ENCODE peak calls at places on chromosomes 1 and 21, in ten cellular contexts. V is hepatocyte; M is astrocyte; K is colonic mucosa; Z is cardiac muscle cell; E is endodermal cell; L is brain microvascular endothelial cell; J is thoracic aorta; C is CD8-positive, alpha-beta memory T cell; H is fibroblast of lung. I is an unnamed sample.

GRCh38 chr1:25675729-25676476 is 59.3 kb downstream of the MAN1C1 start:
- DNase-seq in V (no peak), K (no peak), H (no peak), Z (no peak), M (no peak), L (no peak), C (peak), E (no peak), J (no peak), I (no peak)

GRCh38 chr1:214511639-214511998 is 39.8 kb downstream of the PTPN14 start:
- DNase-seq in K (no peak), J (no peak), H (no peak), L (no peak), E (no peak), V (no peak), Z (no peak), C (no peak), M (no peak), I (no peak)

GRCh38 chr1:32863516-32864245 is 7.0 kb downstream of the FNDC5 start:
- DNase-seq in E (no peak), C (no peak), J (no peak), L (no peak), M (no peak), Z (no peak), H (no peak), K (no peak), V (no peak), I (no peak)

GRCh38 chr1:245621589-245621988 is 466.8 kb downstream of the KIF26B start:
- DNase-seq in J (no peak), E (peak), H (peak), Z (no peak), K (no peak), M (peak), C (no peak), L (no peak), V (no peak), I (no peak)

GRCh38 chr1:59007820-59008598 is 224.2 kb upstream of the JUN start:
- DNase-seq in E (peak), C (no peak), H (peak), L (no peak), J (no peak), K (no peak), V (no peak), Z (peak), M (peak), I (no peak)

GRCh38 chr1:30384286-30385245 is 338.8 kb downstream of the MATN1 start:
- DNase-seq in M (peak), K (no peak), L (no peak), V (no peak), C (no peak), E (peak), J (no peak), Z (no peak), H (peak), I (no peak)

GRCh38 chr1:87180682-87181081 is 148.0 kb upstream of the LMO4 start:
- DNase-seq in K (no peak), M (no peak), C (no peak), J (no peak), L (no peak), Z (no peak), H (no peak), V (no peak), E (no peak), I (no peak)

GRCh38 chr1:224168859-224169380 is 14.1 kb upstream of the DEGS1 start:
- DNase-seq in V (no peak), M (peak), Z (peak), H (peak), E (no peak), C (peak), J (no peak), K (peak), L (peak), I (no peak)

GRCh38 chr1:68811806-68812205 is 314.9 kb upstream of the DEPDC1 start:
- DNase-seq in E (no peak), V (no peak), C (no peak), J (no peak), K (no peak), L (no peak), H (no peak), Z (no peak), M (no peak), I (no peak)

GRCh38 chr1:228348708-228349467 is 57.7 kb downstream of the TRIM11 start:
- DNase-seq in Z (no peak), C (no peak), E (peak), J (no peak), L (no peak), V (no peak), M (no peak), H (no peak), K (no peak), I (no peak)

GRCh38 chr1:207421078-207421477 is 33.0 kb upstream of the CR2 start:
- DNase-seq in L (no peak), K (no peak), C (no peak), H (no peak), M (no peak), V (no peak), Z (no peak), E (no peak), J (no peak), I (no peak)

GRCh38 chr1:229070168-229070567 is 200.7 kb upstream of the RAB4A start:
- DNase-seq in Z (peak), K (peak), L (peak), E (no peak), H (peak), J (peak), C (no peak), V (peak), M (peak), I (no peak)

GRCh38 chr1:240029418-240029817 is 62.3 kb upstream of the FMN2 start:
- DNase-seq in K (no peak), M (peak), E (no peak), V (no peak), L (peak), Z (no peak), H (peak), J (no peak), C (no peak), I (no peak)

GRCh38 chr1:147177611-147178370 is 5.5 kb upstream of the PRKAB2 start:
- DNase-seq in J (no peak), L (no peak), E (no peak), C (no peak), M (peak), H (peak), Z (peak), K (peak), V (no peak), I (no peak)

GRCh38 chr21:45183852-45184251 is 103.8 kb downstream of the POFUT2 start:
- DNase-seq in J (no peak), V (no peak), L (no peak), Z (no peak), H (no peak), C (no peak), K (no peak), E (no peak), M (no peak), I (no peak)

GRCh38 chr1:67053535-67053784 is 488 bp downstream of the SLC35D1 start:
- DNase-seq in V (peak), H (no peak), M (no peak), J (no peak), Z (peak), L (peak), E (no peak), K (peak), C (no peak), I (no peak)

GRCh38 chr1:59686574-59686973 is 128.2 kb upstream of the HOOK1 start:
- DNase-seq in K (no peak), J (no peak), V (no peak), C (no peak), L (no peak), H (no peak), M (no peak), Z (no peak), E (no peak), I (no peak)

GRCh38 chr1:110829955-110830553 is 42.9 kb upstream of the CD53 start:
- DNase-seq in J (no peak), E (peak), M (no peak), Z (peak), K (peak), C (peak), V (peak), H (peak), L (no peak), I (peak)

GRCh38 chr1:50666849-50667248 is 243.6 kb upstream of the DMRTA2 start:
- DNase-seq in E (no peak), C (no peak), L (no peak), K (no peak), H (no peak), J (no peak), Z (no peak), V (no peak), M (no peak), I (no peak)

GRCh38 chr1:205258313-205259176 is 30.8 kb downstream of the TMCC2 start:
- DNase-seq in E (no peak), V (no peak), H (peak), K (no peak), Z (peak), M (peak), J (no peak), L (peak), C (no peak), I (no peak)

GRCh38 chr1:221706862-221707582 is 34.9 kb downstream of the DUSP10 start:
- DNase-seq in C (no peak), Z (no peak), M (no peak), V (no peak), J (no peak), K (no peak), L (no peak), H (no peak), E (no peak), I (no peak)

GRCh38 chr1:43388613-43389012 is 987 bp downstream of the MED8 start:
- DNase-seq in L (no peak), H (no peak), V (no peak), M (no peak), K (no peak), E (no peak), Z (no peak), C (no peak), J (no peak), I (no peak)

GRCh38 chr1:216824511-216824910 is 101.3 kb upstream of the ESRRG start:
- DNase-seq in V (no peak), M (no peak), Z (no peak), L (no peak), H (peak), K (no peak), E (no peak), J (no peak), C (no peak), I (no peak)

GRCh38 chr1:167482184-167482583 is 36.1 kb downstream of the CD247 start:
- DNase-seq in V (no peak), L (no peak), Z (no peak), E (no peak), K (no peak), J (no peak), C (no peak), H (no peak), M (no peak), I (no peak)

GRCh38 chr1:84947536-84948410 is 49.1 kb downstream of the MCOLN2 start:
- DNase-seq in J (no peak), K (no peak), C (no peak), M (no peak), V (no peak), L (no peak), H (no peak), E (peak), Z (no peak), I (no peak)

GRCh38 chr1:7385471-7386225 is 385.4 kb upstream of the VAMP3 start:
- DNase-seq in C (no peak), E (peak), L (no peak), V (no peak), Z (no peak), M (no peak), H (no peak), K (peak), J (no peak), I (no peak)

GRCh38 chr1:85649591-85649990 is 58.6 kb downstream of the ZNHIT6 start:
- DNase-seq in L (no peak), Z (no peak), J (no peak), V (no peak), C (no peak), E (no peak), K (no peak), H (no peak), M (no peak), I (no peak)

GRCh38 chr1:40312238-40313205 is 4.6 kb downstream of the COL9A2 start:
- DNase-seq in L (no peak), V (no peak), M (no peak), K (peak), Z (no peak), H (no peak), E (no peak), C (no peak), J (no peak), I (no peak)

GRCh38 chr1:24289937-24290595 is 29.1 kb upstream of the GRHL3 start:
- DNase-seq in M (peak), V (no peak), J (peak), L (peak), C (no peak), Z (peak), K (peak), E (no peak), H (peak), I (no peak)

GRCh38 chr1:244065960-244066388 is 14.9 kb downstream of the ZBTB18 start:
- DNase-seq in C (no peak), M (peak), E (peak), H (peak), L (no peak), K (no peak), V (no peak), J (no peak), Z (peak), I (no peak)

GRCh38 chr1:8376358-8376840 is 58.5 kb downstream of the SLC45A1 start:
- DNase-seq in H (no peak), E (peak), M (no peak), J (no peak), L (no peak), C (no peak), K (no peak), V (no peak), Z (no peak), I (no peak)

GRCh38 chr1:78054559-78054958 is 8.8 kb downstream of the GIPC2 start:
- DNase-seq in H (peak), L (peak), E (no peak), C (no peak), M (no peak), V (no peak), K (no peak), Z (peak), J (no peak), I (no peak)

GRCh38 chr21:42220138-42220701 is 1.3 kb downstream of the ABCG1 start:
- DNase-seq in V (peak), Z (peak), J (no peak), H (peak), L (peak), E (peak), K (peak), C (peak), M (peak), I (no peak)

GRCh38 chr1:181151378-181152326 is 63.2 kb downstream of the IER5 start:
- DNase-seq in K (no peak), L (no peak), V (no peak), Z (peak), C (no peak), H (no peak), J (no peak), E (no peak), M (peak), I (no peak)

GRCh38 chr1:153774036-153774435 is 1.2 kb upstream of the SLC27A3 start:
- DNase-seq in J (no peak), M (no peak), V (no peak), Z (no peak), H (no peak), L (no peak), K (no peak), E (no peak), C (no peak), I (no peak)

GRCh38 chr1:112998592-112999235 is 42.7 kb upstream of the SLC16A1 start:
- DNase-seq in K (no peak), L (peak), Z (peak), V (peak), E (no peak), C (no peak), H (peak), M (peak), J (peak), I (no peak)

DNA sequence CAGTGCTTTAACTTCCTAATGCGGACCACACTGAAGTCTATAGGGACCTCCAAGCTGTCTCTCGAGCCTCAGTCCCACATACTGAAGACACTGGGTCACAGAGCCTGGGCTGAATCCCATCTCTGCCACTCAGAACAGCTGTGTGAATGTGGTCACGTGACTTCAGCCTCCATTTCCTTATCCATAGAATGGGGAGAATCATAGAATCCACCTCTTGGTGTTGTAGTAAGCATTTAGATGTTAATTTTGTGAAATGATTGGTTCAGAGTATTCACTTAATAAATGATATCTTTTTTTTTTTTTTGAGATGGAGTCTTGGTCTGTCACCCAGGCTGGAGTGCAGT is 41.2 kb upstream of the LYST start:
- DNase-seq in Z (no peak), H (no peak), V (no peak), L (no peak), K (no peak), C (no peak), M (no peak), J (no peak), E (no peak), I (no peak)
- H3K27ac ChIP-seq in Z (no peak), H (no peak), V (no peak), L (no peak), K (no peak), C (no peak), M (no peak), J (peak), E (no peak), I (no peak)

GRCh38 chr1:222920169-222920568 is 105.3 kb downstream of the DISP1 start:
- DNase-seq in E (no peak), J (no peak), K (no peak), M (peak), C (no peak), V (no peak), L (no peak), Z (no peak), H (peak), I (no peak)
- H3K4me3 ChIP-seq in E (no peak), J (no peak), K (no peak), M (no peak), C (no peak), V (no peak), L (no peak), Z (no peak), H (no peak), I (no peak)

DNA sequence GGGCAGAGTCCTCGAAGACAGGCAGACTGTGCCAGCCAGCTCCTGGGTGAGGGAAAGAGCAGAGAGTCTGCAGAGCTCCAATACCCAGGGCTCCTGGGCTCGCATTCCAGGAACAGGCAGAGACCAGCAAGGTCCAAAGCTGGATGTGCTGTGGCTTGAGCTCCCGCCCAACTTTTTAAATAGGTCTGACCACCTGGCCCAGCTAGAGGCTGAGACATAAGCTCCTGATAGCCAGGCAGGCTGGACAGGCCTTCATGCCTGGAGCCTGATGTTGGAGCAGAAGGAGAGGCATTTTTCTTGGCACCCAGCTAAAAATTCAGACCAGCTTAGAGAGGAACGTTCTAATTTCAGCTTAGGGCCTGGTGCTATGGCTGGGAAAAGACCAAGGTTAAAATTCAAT is 178.4 kb upstream of the TMEM51 start:
- DNase-seq in V (no peak), H (no peak), E (no peak), C (no peak), M (no peak), Z (no peak), L (no peak), J (no peak), K (no peak), I (no peak)
- H3K27ac ChIP-seq in V (no peak), H (no peak), E (no peak), C (no peak), M (no peak), Z (no peak), L (no peak), J (peak), K (no peak), I (no peak)

GRCh38 chr1:173628888-173629287 is 6.2 kb upstream of the TEX50 start:
- DNase-seq in C (no peak), V (no peak), K (no peak), L (no peak), Z (peak), J (no peak), M (no peak), H (no peak), E (no peak), I (no peak)
- H3K4me3 ChIP-seq in C (no peak), V (no peak), K (no peak), L (no peak), Z (no peak), J (no peak), M (no peak), H (no peak), E (no peak), I (no peak)

DNA sequence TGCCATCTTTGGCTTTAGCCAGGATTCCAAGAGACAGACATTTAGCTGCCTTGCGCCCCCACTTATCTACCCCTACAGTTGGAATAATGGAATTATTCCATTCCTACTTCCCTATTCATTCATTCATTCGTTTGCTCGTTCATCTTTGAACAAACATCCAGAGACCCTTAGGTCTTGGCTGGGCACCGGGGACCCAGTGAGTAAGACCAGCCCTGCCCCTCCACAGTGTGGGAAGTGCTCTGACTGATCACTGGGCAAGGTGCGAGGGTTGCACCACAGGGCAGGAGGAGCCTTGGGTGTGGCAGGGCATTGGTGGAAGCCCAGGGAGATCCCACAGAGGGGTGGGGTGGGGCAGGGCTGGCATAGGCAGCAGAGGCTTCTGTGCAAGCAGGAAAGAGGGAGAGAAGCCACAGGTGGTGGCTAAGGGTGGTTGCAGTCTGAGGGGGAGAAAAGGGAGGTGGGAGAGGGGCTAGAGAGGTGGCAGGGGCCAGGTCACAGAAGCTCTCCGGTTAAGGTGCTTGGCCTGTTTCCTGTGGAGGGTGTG is 35.0 kb upstream of the TMEM61 start:
- DNase-seq in J (no peak), M (no peak), K (peak), E (no peak), C (no peak), V (no peak), H (no peak), Z (no peak), L (no peak), I (no peak)
- H3K27ac ChIP-seq in J (no peak), M (no peak), K (peak), E (no peak), C (no peak), V (no peak), H (no peak), Z (no peak), L (no peak), I (no peak)

GRCh38 chr1:98046031-98046641 is 125.3 kb upstream of the DPYD start:
- DNase-seq in J (no peak), K (no peak), H (peak), C (no peak), Z (peak), L (peak), V (peak), E (peak), M (peak), I (no peak)

GRCh38 chr1:98045211-98046030 is 124.6 kb upstream of the DPYD start:
- DNase-seq in Z (peak), M (peak), E (peak), J (no peak), H (peak), C (no peak), L (peak), V (no peak), K (no peak), I (no peak)

GRCh38 chr1:98048234-98048633 is 127.4 kb upstream of the DPYD start:
- DNase-seq in H (peak), J (no peak), L (peak), E (peak), K (peak), C (peak), M (peak), Z (peak), V (peak), I (no peak)

GRCh38 chr1:98051065-98051675 is 130.3 kb upstream of the DPYD start:
- DNase-seq in E (peak), V (peak), H (peak), C (peak), J (no peak), K (peak), M (peak), Z (peak), L (peak), I (no peak)

DNA sequence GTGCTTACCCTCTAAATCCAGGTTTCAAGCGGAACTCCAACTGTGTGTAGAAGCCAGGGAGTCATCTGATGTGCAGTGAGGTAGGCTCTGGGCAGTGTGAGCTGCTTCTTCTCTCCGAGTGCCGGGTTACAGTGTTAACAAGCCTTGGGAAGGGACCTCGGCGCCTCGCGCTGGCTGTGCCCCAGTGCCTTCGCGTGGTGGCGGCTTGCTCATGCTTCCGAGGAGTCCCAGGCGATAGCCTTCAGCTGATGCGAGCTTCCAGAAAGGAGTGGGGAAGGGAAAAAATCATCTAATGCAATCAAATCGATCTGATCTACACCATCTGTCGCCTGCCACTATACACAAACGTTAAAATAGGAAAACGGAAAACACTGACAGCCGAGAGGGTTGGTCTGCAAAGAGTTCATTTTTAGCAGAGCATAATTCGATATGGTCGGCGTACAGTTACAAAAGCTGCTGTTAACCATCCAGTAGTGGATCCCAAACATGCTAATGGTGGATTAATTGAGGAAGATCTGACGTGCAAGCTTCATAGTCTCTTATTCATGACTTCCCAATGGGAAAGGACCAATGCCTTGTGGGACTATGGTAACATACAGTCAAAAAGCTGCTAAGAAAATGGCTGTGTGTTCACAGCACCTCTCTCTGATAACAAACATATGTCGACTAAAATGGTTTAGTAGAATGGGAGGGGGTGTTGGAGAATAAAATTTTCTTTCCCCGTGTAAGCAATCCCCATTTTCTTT is 128.7 kb upstream of the DPYD start:
- DNase-seq in E (peak), Z (peak), H (peak), M (peak), K (no peak), C (no peak), J (no peak), L (no peak), V (no peak), I (no peak)
- H3K4me3 ChIP-seq in E (peak), Z (no peak), H (peak), M (peak), K (no peak), C (no peak), J (no peak), L (peak), V (no peak), I (no peak)